ENCODE peak calls at places on chromosomes 12 and 14, in six cellular contexts. G, N, O, L, H and B are unnamed samples.

GRCh38 chr12:103503546-103504480 is 8.0 kb upstream of the C12orf42 start:
- DNase-seq in G (no peak), N (no peak), O (no peak), L (no peak), H (peak), B (no peak)

GRCh38 chr14:52926994-52927393 is 23.9 kb downstream of the FERMT2 start:
- DNase-seq in G (no peak), N (no peak), O (no peak), L (no peak), H (no peak), B (no peak)

GRCh38 chr14:52473557-52473956 is 78.7 kb downstream of the TXNDC16 start:
- DNase-seq in G (no peak), N (no peak), O (no peak), L (no peak), H (no peak), B (no peak)

GRCh38 chr14:73935666-73936065 is 14.2 kb downstream of the FAM161B start:
- DNase-seq in G (no peak), N (no peak), O (no peak), L (no peak), H (no peak), B (no peak)

GRCh38 chr12:88876867-88877266 is 296.6 kb upstream of the KITLG start:
- DNase-seq in G (no peak), N (peak), O (no peak), L (no peak), H (no peak), B (no peak)

GRCh38 chr14:44316647-44317432 is 190.2 kb downstream of the FSCB start:
- DNase-seq in G (no peak), N (peak), O (no peak), L (peak), H (no peak), B (no peak)

GRCh38 chr12:130280226-130280625 is 57.5 kb upstream of the PIWIL1 start:
- DNase-seq in G (no peak), N (no peak), O (peak), L (no peak), H (no peak), B (no peak)

GRCh38 chr12:115070313-115070712 is 386.3 kb upstream of the TBX3 start:
- DNase-seq in G (no peak), N (peak), O (no peak), L (no peak), H (no peak), B (no peak)

GRCh38 chr14:52935847-52936246 is 15.0 kb downstream of the FERMT2 start:
- DNase-seq in G (no peak), N (no peak), O (no peak), L (no peak), H (no peak), B (no peak)

GRCh38 chr12:6647083-6647604 is at the start of gene ACRBP:
- DNase-seq in G (peak), N (no peak), O (peak), L (peak), H (peak), B (peak)